ENCODE peak calls at places on chromosomes 2 and 18, in ten cellular contexts. Z, N, C, A, H, U, S, V, X and I are unnamed samples.

GRCh38 chr2:12755384-12755783 is 38.6 kb downstream of the TRIB2 start:
- DNase-seq in Z (no peak), N (no peak), C (no peak), A (no peak), H (no peak), U (no peak), S (no peak), V (no peak), X (no peak), I (no peak)

GRCh38 chr2:111037136-111037535 is 83.6 kb upstream of the BCL2L11 start:
- DNase-seq in Z (no peak), N (no peak), C (no peak), A (peak), H (no peak), U (no peak), S (no peak), V (no peak), X (no peak), I (no peak)

GRCh38 chr2:215060851-215061541 is 77.4 kb downstream of the ABCA12 start:
- DNase-seq in Z (peak), N (no peak), C (no peak), A (no peak), H (no peak), U (no peak), S (no peak), V (no peak), X (no peak), I (no peak)

GRCh38 chr2:166180951-166181812 is 53.4 kb upstream of the SCN1A start:
- DNase-seq in Z (peak), N (peak), C (no peak), A (peak), H (peak), U (peak), S (peak), V (peak), X (peak), I (peak)

GRCh38 chr2:40041983-40042382 is 262.9 kb upstream of the THUMPD2 start:
- DNase-seq in Z (no peak), N (no peak), C (no peak), A (peak), H (no peak), U (no peak), S (peak), V (peak), X (no peak), I (no peak)

GRCh38 chr2:70143314-70144150 is 47.3 kb downstream of the C2orf42 start:
- DNase-seq in Z (no peak), N (peak), C (peak), A (peak), H (peak), U (no peak), S (peak), V (peak), X (no peak), I (peak)

GRCh38 chr2:107809835-107810234 is 16.9 kb upstream of the RGPD4 start:
- DNase-seq in Z (no peak), N (no peak), C (no peak), A (no peak), H (no peak), U (no peak), S (no peak), V (no peak), X (no peak), I (no peak)

GRCh38 chr18:51107082-51107481 is 77.1 kb downstream of the SMAD4 start:
- DNase-seq in Z (no peak), N (no peak), C (no peak), A (no peak), H (no peak), U (no peak), S (no peak), V (no peak), X (peak), I (no peak)

GRCh38 chr2:221205103-221205502 is 367.0 kb downstream of the EPHA4 start:
- DNase-seq in Z (peak), N (no peak), C (no peak), A (no peak), H (no peak), U (no peak), S (no peak), V (no peak), X (no peak), I (no peak)

GRCh38 chr18:58178476-58178875 is 134.4 kb downstream of the NEDD4L start:
- DNase-seq in Z (no peak), N (peak), C (no peak), A (no peak), H (no peak), U (no peak), S (peak), V (peak), X (no peak), I (no peak)

GRCh38 chr2:66457545-66457944 is 22.6 kb downstream of the MEIS1 start:
- DNase-seq in Z (no peak), N (no peak), C (no peak), A (no peak), H (no peak), U (no peak), S (no peak), V (no peak), X (no peak), I (no peak)

GRCh38 chr2:37855283-37856041 is 69.6 kb upstream of the RMDN2 start:
- DNase-seq in Z (no peak), N (no peak), C (peak), A (no peak), H (no peak), U (no peak), S (peak), V (no peak), X (no peak), I (no peak)

GRCh38 chr2:95530734-95531133 is 46.2 kb upstream of the TRIM43B start:
- DNase-seq in Z (no peak), N (peak), C (no peak), A (no peak), H (no peak), U (no peak), S (peak), V (peak), X (peak), I (no peak)